ENCODE peak calls at places on chromosomes 11 and 22, in six cellular contexts. V is fibroblast of mammary gland, Y is AG04450, D is MM.1S, W is mucosa of descending colon, G is PC-3. N is an unnamed sample.

GRCh38 chr11:47264119-47264915 is 5.6 kb upstream of the MADD start:
- DNase-seq in V (no peak), Y (peak), D (no peak), W (no peak), G (no peak), N (no peak)

GRCh38 chr11:116275634-116276033 is 497.2 kb downstream of the BUD13 start:
- DNase-seq in V (peak), Y (no peak), D (no peak), W (no peak), G (peak), N (no peak)

GRCh38 chr11:82775736-82776346 is 42.2 kb upstream of the FAM181B start:
- DNase-seq in V (peak), Y (peak), D (peak), W (peak), G (peak), N (peak)

GRCh38 chr22:30325065-30325720 is 1.5 kb downstream of the TBC1D10A start:
- DNase-seq in V (peak), Y (no peak), D (no peak), W (peak), G (peak), N (peak)

GRCh38 chr11:25198704-25199103 is 701.9 kb downstream of the LUZP2 start:
- DNase-seq in V (no peak), Y (no peak), D (no peak), W (no peak), G (no peak), N (no peak)

GRCh38 chr11:74571062-74571399 is 21.4 kb upstream of the POLD3 start:
- DNase-seq in V (no peak), Y (no peak), D (no peak), W (no peak), G (no peak), N (no peak)

GRCh38 chr11:127864861-127865260 is 722.5 kb downstream of the ETS1 start:
- DNase-seq in V (no peak), Y (no peak), D (no peak), W (no peak), G (no peak), N (no peak)

GRCh38 chr11:72716291-72716690 is 35.9 kb downstream of the ARAP1 start:
- DNase-seq in V (no peak), Y (no peak), D (peak), W (no peak), G (no peak), N (no peak)

GRCh38 chr11:68495330-68495729 is 34.8 kb downstream of the PPP6R3 start:
- DNase-seq in V (no peak), Y (no peak), D (no peak), W (no peak), G (no peak), N (no peak)

GRCh38 chr11:59545179-59546020 is 34.1 kb downstream of the OR4D9 start:
- DNase-seq in V (peak), Y (no peak), D (no peak), W (no peak), G (no peak), N (peak)

GRCh38 chr22:38317237-38317994 is at the start of gene CSNK1E:
- DNase-seq in V (no peak), Y (no peak), D (peak), W (peak), G (peak), N (peak)

GRCh38 chr11:31761636-31762035 is 49.5 kb downstream of the PAX6 start:
- DNase-seq in V (no peak), Y (no peak), D (no peak), W (no peak), G (no peak), N (no peak)

GRCh38 chr11:42239102-42239501 is 779.6 kb upstream of the LRRC4C start:
- DNase-seq in V (peak), Y (no peak), D (no peak), W (no peak), G (peak), N (peak)

GRCh38 chr22:37979782-37980181 is 4.6 kb downstream of the SOX10 start:
- DNase-seq in V (no peak), Y (no peak), D (no peak), W (no peak), G (no peak), N (no peak)

GRCh38 chr11:27770576-27770975 is 70.3 kb upstream of the BDNF start:
- DNase-seq in V (no peak), Y (no peak), D (no peak), W (no peak), G (peak), N (no peak)

GRCh38 chr22:38079804-38080203 is 4.2 kb downstream of the SLC16A8 start:
- DNase-seq in V (no peak), Y (no peak), D (no peak), W (no peak), G (no peak), N (no peak)

GRCh38 chr22:27820896-27821866 is 19.6 kb upstream of the MN1 start:
- DNase-seq in V (no peak), Y (no peak), D (no peak), W (no peak), G (no peak), N (no peak)

GRCh38 chr11:45400594-45400993 is 114.5 kb upstream of the SYT13 start:
- DNase-seq in V (peak), Y (peak), D (no peak), W (no peak), G (peak), N (peak)

GRCh38 chr11:47269829-47270305 is at the start of gene MADD:
- DNase-seq in V (peak), Y (peak), D (peak), W (peak), G (peak), N (peak)

GRCh38 chr11:123300874-123301695 is 106.0 kb upstream of the CLMP start:
- DNase-seq in V (peak), Y (peak), D (no peak), W (no peak), G (peak), N (peak)

GRCh38 chr11:126153999-126154398 is 57.5 kb downstream of the RPUSD4 start:
- DNase-seq in V (peak), Y (no peak), D (no peak), W (peak), G (peak), N (peak)

GRCh38 chr11:86805873-86806310 is 5.5 kb downstream of the PRSS23 start:
- DNase-seq in V (peak), Y (no peak), D (no peak), W (no peak), G (peak), N (no peak)

GRCh38 chr11:102318469-102318868 is 1.2 kb downstream of the BIRC3 start:
- DNase-seq in V (peak), Y (no peak), D (peak), W (no peak), G (peak), N (no peak)

DNA sequence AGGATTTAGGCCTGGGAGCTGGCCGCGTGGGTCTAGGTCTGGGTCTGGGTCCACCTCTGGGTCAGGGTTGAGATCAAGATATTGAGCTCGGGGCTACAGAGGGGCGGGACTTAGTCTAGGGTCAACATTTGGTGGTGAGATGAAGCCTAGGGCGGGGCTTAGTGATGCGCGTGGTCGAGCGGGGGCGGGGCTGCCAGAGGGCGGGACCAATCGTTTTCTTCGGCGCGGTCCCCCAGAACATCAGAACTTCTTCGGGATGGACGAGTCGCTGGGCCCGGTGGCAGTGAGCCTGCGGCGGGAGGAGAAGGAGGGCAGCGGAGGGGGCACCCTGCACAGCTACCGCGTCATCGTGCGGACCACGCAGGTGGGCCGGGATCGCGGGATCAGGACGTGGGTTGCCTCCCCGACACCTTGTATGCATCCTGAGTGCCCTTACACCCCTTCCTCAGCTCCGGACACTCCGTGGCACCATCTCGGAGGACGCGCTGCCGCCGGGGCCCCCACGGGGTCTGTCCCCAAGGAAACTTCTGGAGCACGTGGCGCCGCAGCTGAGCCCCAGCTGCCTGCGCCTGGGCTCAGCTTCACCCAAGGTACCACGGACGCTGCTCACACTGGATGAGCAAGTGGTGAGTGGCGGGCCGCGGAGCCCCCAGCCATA is 4.2 kb downstream of the SIPA1 start:
- DNase-seq in V (no peak), Y (no peak), D (no peak), W (no peak), G (no peak), N (no peak)
- H3K4me3 ChIP-seq in V (no peak), Y (no peak), D (no peak), W (no peak), G (no peak), N (no peak)

DNA sequence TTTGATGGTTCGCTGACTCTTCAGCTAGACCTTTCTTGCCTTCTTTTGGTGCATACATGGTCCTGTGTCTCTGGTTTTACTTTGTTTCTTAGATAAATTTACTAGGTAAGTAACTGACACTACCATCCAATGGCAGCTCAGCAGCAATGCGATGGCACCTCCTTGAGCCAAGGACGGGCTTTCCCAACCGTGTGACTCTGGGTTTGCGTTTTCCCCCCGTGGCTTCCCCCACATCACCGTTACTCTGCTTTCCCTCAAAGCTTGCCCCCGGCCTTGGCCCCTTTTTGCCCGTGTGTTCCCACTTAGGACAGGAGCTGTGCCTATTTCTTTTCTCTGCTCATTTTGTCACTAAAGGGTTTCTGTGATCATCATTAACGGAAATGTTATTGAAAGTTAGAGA is 41.5 kb downstream of the TBC1D22A start:
- DNase-seq in V (no peak), Y (no peak), D (no peak), W (no peak), G (no peak), N (no peak)
- TF ChIP-seq CTCF in V (no peak), Y (no peak), D (no peak), W (no peak), G (no peak), N (no peak)

DNA sequence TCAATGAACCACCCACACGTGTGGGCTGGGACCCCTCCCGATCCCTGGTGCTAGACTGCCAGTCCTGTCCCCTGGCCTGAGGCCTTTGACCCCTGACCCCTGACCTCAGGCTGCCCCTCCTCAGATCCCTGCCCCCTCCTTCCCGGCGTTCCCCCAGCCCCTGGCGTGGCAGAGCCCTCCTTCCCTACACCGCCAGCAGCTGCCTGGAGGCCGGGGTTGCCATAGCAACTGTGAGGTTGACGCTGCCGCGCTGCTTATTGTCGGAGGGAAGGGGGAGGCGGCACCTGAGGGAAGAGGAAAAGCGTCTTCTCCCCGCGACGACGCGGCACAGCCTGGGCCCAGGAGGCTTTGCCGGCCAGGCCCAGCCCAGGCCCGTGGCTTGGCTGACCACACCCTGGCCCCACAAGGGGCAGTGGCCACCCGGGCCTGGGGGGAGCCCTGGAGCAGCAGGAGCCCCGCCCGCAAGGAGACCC is 32.6 kb downstream of the SHANK3 start:
- DNase-seq in V (peak), Y (peak), D (peak), W (no peak), G (no peak), N (peak)
- H3K4me3 ChIP-seq in V (no peak), Y (peak), D (peak), W (no peak), G (no peak), N (peak)

DNA sequence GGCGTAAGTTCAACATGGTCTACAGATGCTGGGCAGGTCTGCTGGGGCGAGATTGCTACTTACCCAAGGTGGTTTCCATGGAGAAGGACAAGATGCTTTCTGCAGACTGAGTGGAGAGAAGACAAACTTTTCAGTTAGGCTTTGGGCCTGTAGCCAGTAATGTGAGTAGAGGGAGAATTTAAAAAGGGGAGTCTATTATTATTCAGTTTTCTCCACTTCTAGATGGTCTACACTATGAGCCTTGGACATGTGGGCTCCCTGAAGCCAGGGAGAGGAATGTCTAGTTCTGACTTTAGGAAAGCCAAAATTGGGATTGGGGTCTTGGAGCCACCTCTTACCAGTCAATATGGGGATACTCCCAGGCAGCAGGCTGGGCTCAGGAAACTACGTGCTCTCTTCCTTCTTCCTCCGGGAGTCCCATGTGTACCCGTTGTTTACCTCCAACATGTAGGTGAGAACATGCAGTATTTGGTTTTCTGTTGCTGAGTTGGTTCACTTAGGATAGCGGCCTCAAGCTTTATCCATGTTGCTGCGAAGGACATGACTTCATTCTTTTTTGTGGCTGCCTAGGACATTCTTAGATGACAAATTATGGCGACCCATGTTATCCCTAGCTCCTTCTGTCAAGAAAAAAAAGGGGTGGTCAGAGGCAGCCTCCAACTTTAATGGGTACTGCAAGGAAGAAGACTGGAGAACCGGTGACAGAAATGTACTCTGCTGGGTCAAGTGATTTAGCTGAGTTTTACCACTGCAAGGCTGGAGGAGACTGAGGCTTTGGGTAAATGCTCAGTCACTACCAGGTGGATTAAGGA is 14.7 kb upstream of the ZNF280A start:
- DNase-seq in V (no peak), Y (no peak), D (no peak), W (no peak), G (no peak), N (no peak)
- TF ChIP-seq CTCF in V (no peak), Y (no peak), D (no peak), W (no peak), G (no peak), N (no peak)

GRCh38 chr22:36027579-36027959 is 1.1 kb downstream of the RBFOX2 start:
- DNase-seq in V (no peak), Y (no peak), D (no peak), W (peak), G (peak), N (no peak)

GRCh38 chr22:36026741-36027140 is 1.9 kb downstream of the RBFOX2 start:
- DNase-seq in V (peak), Y (no peak), D (no peak), W (no peak), G (peak), N (peak)

GRCh38 chr22:36028646-36029405 is at the start of gene RBFOX2:
- DNase-seq in V (peak), Y (peak), D (peak), W (peak), G (peak), N (peak)

GRCh38 chr22:36027960-36028645 is 521 bp downstream of the RBFOX2 start:
- DNase-seq in V (no peak), Y (no peak), D (peak), W (peak), G (peak), N (no peak)

DNA sequence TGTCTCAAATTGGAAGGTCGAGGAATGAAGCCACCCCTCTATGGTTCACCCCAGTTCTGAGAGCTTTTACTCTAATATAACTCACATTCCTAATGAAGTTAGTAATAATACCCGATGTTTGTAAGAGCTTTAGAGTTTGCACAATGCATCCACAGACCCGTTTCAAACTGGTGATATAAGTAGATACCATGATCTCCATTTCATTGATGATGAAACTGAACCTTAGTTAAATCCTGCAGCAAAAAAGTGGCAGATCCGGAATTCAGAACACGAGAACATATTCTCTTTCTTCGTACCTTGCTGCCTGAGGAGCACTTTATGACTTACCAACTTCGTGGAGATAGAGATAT is 757 bp upstream of the RBFOX2 start:
- DNase-seq in V (peak), Y (no peak), D (no peak), W (no peak), G (no peak), N (peak)
- H3K4me3 ChIP-seq in V (peak), Y (peak), D (peak), W (no peak), G (peak), N (peak)

DNA sequence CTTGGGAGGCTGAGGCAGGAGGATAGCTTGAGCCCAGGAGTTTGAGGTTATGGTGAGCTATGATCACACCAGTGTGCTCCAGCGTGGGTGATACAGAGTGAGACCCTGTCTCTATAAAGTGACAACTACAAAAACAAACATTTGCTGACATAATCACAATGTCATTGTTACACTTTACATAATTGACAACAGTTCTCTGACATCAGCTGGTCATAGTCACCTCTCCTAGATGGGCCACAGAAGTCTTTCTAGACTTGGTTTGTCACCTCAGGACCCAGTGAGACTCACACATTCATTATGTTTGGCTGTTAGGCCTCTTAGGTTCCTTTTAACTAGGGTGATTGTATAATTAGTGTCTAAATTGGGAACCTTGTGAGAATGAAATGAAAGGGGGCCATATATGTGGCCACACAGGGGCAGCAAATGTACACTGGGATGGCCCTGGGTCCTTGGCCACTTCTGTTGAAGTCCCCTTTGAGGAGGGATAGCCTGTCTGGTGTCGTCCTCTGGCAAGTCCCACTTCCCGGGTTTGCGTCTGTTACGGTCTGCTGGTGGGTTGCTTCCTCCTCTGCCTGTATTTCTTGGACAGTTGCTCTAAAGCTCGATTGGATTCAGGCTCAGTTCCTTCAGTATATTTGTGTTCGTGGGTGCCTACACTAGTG is 5.8 kb upstream of the PPIL2 start:
- DNase-seq in V (no peak), Y (no peak), D (no peak), W (no peak), G (no peak), N (no peak)
- TF ChIP-seq CTCF in V (no peak), Y (no peak), D (no peak), W (no peak), G (no peak), N (no peak)

GRCh38 chr11:16001044-16001568 is 355.2 kb downstream of the SOX6 start:
- DNase-seq in V (no peak), Y (no peak), D (no peak), W (no peak), G (no peak), N (no peak)
- H3K4me3 ChIP-seq in V (no peak), Y (no peak), D (peak), W (no peak), G (no peak), N (no peak)

GRCh38 chr11:13337986-13338436 is 60.4 kb downstream of the BMAL1 start:
- DNase-seq in V (peak), Y (peak), D (peak), W (no peak), G (no peak), N (peak)

GRCh38 chr11:13335319-13335718 is 57.7 kb downstream of the BMAL1 start:
- DNase-seq in V (peak), Y (no peak), D (peak), W (peak), G (peak), N (peak)

GRCh38 chr11:13338437-13339069 is 61.0 kb downstream of the BMAL1 start:
- DNase-seq in V (peak), Y (no peak), D (peak), W (no peak), G (peak), N (peak)

GRCh38 chr11:13334068-13334785 is 56.6 kb downstream of the BMAL1 start:
- DNase-seq in V (no peak), Y (no peak), D (no peak), W (no peak), G (peak), N (peak)

DNA sequence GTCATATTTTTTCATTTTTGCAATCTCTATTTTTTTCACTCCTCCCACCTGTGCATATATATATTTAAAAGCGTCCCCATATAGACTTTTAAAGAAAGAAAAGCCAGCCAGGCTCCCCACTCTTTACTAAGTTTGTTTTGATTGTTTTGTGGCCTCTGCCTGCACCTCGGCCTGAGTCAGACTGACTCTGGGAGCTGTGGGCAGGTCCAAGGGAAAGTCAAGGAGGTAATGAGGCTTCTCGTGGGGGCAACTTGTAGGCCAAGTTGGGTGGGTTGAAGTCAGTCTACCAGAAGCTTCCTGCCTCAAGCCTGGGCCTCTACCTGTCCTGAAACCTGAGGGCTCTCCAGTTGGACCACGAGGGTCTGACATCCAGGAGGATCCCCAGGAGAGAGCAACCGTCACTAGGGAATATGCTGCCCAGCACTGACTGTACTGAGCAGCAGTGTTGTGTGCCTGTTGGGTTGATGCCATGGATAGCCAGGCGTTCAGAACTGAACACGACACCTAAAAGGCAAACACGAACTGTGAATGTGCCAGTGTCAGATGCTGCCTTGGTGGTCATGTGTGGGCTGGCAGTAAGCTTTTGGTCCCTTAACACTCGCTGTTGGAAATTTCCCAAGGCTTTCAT is 58.8 kb downstream of the BMAL1 start:
- DNase-seq in V (no peak), Y (no peak), D (no peak), W (no peak), G (no peak), N (no peak)
- TF ChIP-seq CTCF in V (no peak), Y (no peak), D (no peak), W (no peak), G (no peak), N (no peak)